ENCODE peak calls at places on chromosomes 6 and 20, in four cellular contexts. E is aorta, M is body of pancreas, U is psoas muscle. Z is an unnamed sample. For H3K4me1, the result is how much of the 10 kb centered on the place peaks cover.

GRCh38 chr20:1809121-1809520 is 86.1 kb upstream of the SIRPA start:
- DNase-seq in E (no peak), M (no peak), U (no peak), Z (no peak)

GRCh38 chr20:21322921-21323321 is 19.8 kb downstream of the XRN2 start:
- DNase-seq in E (no peak), M (no peak), U (no peak), Z (no peak)

GRCh38 chr20:1225263-1225728 is 548 bp upstream of the RAD21L1 start:
- DNase-seq in E (no peak), M (no peak), U (no peak), Z (no peak)

GRCh38 chr6:150667977-150668716 is 68.5 kb downstream of the PLEKHG1 start:
- DNase-seq in E (peak), M (peak), U (peak), Z (peak)

GRCh38 chr20:23396961-23397620 is 24.2 kb downstream of the NAPB start:
- DNase-seq in E (no peak), M (no peak), U (no peak), Z (no peak)

GRCh38 chr20:53737404-53738038 is 143.9 kb upstream of the ZNF217 start:
- DNase-seq in E (no peak), M (no peak), U (no peak), Z (no peak)

GRCh38 chr20:18504479-18505060 is 3.2 kb upstream of the SEC23B start:
- DNase-seq in E (peak), M (peak), U (no peak), Z (no peak)

GRCh38 chr20:24337074-24337473 is 132.4 kb upstream of the SYNDIG1 start:
- DNase-seq in E (no peak), M (no peak), U (no peak), Z (no peak)

GRCh38 chr20:43963233-43963632 is 48.6 kb downstream of the TOX2 start:
- DNase-seq in E (peak), M (no peak), U (no peak), Z (peak)

GRCh38 chr6:72987305-72987704 is 238.0 kb downstream of the KHDC1L start:
- DNase-seq in E (no peak), M (no peak), U (no peak), Z (no peak)

GRCh38 chr20:25399038-25399430 is 8.4 kb upstream of the ABHD12 start:
- DNase-seq in E (no peak), M (peak), U (no peak), Z (no peak)

GRCh38 chr6:89675949-89676753 is 37.6 kb upstream of the LYRM2 start:
- DNase-seq in E (no peak), M (no peak), U (no peak), Z (no peak)

GRCh38 chr6:40877362-40877761 is 161.7 kb downstream of the UNC5CL start:
- DNase-seq in E (no peak), M (no peak), U (no peak), Z (no peak)

GRCh38 chr6:164990901-164991300 is 318.5 kb downstream of the C6orf118 start:
- DNase-seq in E (no peak), M (no peak), U (no peak), Z (no peak)

GRCh38 chr20:14991023-14991422 is 653.6 kb upstream of the FLRT3 start:
- DNase-seq in E (no peak), M (no peak), U (no peak), Z (no peak)

GRCh38 chr6:21594427-21595264 is 1.1 kb downstream of the SOX4 start:
- DNase-seq in E (peak), M (peak), U (peak), Z (peak)

GRCh38 chr6:132919476-132919875 is 105.1 kb downstream of the RPS12 start:
- DNase-seq in E (no peak), M (peak), U (peak), Z (peak)

GRCh38 chr6:116557863-116558262 is 4.3 kb downstream of the CALHM4 start:
- DNase-seq in E (no peak), M (no peak), U (no peak), Z (no peak)

GRCh38 chr20:51326241-51326819 is 216.2 kb downstream of the NFATC2 start:
- DNase-seq in E (no peak), M (peak), U (no peak), Z (no peak)

GRCh38 chr6:121590941-121591340 is 155.5 kb downstream of the GJA1 start:
- DNase-seq in E (no peak), M (no peak), U (no peak), Z (no peak)

GRCh38 chr20:3543901-3544507 is 73.2 kb downstream of the ATRN start:
- DNase-seq in E (no peak), M (no peak), U (no peak), Z (no peak)

GRCh38 chr20:43914286-43914685 is 366 bp upstream of the TOX2 start:
- DNase-seq in E (no peak), M (no peak), U (no peak), Z (no peak)

GRCh38 chr6:156889469-156889868 is 112.3 kb downstream of the ARID1B start:
- DNase-seq in E (no peak), M (no peak), U (no peak), Z (no peak)

GRCh38 chr20:23242556-23243180 is 107.9 kb upstream of the NXT1 start:
- DNase-seq in E (no peak), M (no peak), U (no peak), Z (no peak)

GRCh38 chr6:93817937-93818336 is 398.6 kb upstream of the EPHA7 start:
- DNase-seq in E (no peak), M (no peak), U (no peak), Z (no peak)

DNA sequence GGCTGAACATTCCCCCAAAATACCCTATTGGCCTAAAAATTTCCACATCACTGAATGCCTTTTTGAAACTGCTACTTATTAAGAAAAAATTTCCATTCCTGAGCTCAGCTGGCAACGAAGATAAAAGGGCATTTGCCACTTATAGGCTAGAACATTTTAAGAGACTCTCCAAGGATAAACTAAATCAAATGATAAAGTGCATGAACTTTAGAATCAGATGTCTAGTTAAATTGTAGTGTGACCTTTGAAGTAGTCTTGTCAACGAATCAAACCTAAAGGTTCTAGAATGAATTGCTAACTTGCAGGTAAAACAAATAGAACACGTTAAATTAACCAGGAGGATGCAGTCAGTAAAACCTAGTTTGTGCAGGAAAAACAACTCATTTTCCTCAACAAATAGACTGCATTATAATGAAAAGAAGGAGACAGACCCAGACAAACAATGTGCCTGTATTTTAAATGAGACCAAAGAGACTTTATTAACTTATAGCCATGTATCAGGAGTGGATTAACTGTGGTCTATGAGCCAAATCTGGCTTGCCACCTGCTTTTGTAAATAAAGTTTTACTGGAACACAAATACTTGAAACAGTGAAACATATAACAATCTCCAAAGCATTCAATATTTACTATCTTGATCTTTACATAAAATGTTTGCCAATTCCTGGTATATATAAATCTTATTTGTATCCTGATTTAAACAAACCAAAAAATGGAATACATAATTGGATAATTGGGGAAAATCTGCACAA is 184.4 kb downstream of the MEI4 start:
- DNase-seq in E (no peak), M (no peak), U (no peak), Z (no peak)
- H3K27ac ChIP-seq in E (no peak), M (no peak), U (no peak), Z (no peak)

GRCh38 chr6:15338462-15338861 is 92.6 kb downstream of the JARID2 start:
- DNase-seq in E (no peak), M (no peak), U (no peak), Z (no peak)
- H3K4me1 ChIP-seq in E (under half), M (under half), U (under half), Z (under half)

DNA sequence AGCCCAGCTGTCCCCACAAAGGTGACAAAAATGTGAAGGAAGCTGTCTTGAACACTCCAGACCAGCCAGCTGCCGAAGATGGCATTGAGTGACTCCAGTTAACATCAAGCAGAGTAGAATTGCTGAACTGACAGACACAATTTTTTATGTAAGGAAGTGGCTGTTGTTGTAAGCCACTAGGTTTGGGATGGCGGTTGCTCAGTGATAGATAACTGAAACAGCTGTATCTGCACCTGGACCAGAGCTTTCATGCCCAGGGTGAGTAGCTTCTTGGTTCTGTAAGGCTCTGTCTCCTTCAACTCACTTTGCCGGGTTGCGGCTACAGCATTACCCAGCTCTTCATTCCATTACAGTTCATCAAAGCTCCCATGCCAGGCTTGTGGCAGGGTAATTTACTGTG is 49.7 kb upstream of the DDR1 start:
- DNase-seq in E (no peak), M (no peak), U (no peak), Z (no peak)
- H3K27ac ChIP-seq in E (no peak), M (no peak), U (no peak), Z (no peak)

GRCh38 chr6:166516256-166516655 is 70.2 kb downstream of the RAMACL start:
- DNase-seq in E (no peak), M (no peak), U (no peak), Z (no peak)

GRCh38 chr6:166526937-166527336 is 59.5 kb downstream of the RAMACL start:
- DNase-seq in E (no peak), M (no peak), U (no peak), Z (no peak)

GRCh38 chr6:166523782-166524569 is 62.5 kb downstream of the RAMACL start:
- DNase-seq in E (no peak), M (no peak), U (no peak), Z (no peak)

GRCh38 chr6:166525567-166525966 is 60.9 kb downstream of the RAMACL start:
- DNase-seq in E (no peak), M (no peak), U (no peak), Z (no peak)

DNA sequence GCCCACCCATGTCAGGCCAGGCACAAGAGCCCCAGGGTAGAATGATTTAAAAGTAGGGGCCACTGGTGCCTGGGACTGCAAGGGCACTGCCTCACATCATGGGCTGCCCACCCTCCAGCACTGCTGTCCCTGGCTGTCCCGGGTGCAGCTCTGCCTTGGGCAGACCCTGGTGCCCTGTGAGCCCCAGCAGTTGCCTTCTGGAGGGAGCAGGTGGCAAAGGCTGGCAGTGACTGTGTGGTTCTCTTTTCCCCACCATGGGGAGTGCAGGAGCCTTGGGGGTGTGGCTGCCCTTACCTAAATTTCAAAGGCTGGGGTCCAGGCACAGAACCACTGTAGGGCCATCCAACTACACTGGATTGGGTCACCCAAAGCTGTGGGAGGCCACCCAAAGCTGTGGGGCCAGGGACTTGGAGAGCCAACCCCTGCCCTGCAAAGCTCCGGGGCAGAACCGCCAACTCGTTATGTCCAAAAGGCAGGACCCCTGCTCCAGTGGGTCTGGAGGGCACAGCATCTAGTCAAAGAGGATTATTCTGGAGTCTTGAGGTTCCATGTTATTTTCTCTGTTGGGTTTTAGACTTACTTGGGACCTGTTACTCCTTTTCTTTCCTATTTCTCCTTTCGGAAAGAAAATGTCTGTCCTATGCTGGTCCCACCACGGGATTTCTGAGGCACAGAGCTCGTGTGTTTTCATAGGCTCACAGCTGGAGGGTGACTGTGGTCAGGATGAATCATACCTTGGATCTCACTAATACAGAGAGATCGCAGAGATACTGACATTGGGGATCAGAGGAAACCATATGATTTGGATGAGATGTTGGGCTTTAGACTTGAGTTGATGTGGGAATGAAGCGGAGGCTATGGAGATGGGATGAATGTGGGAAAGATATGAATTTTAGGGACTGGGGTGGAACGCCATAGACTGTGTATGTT is 65.3 kb downstream of the RAMACL start:
- DNase-seq in E (no peak), M (no peak), U (no peak), Z (no peak)
- H3K4me1 ChIP-seq in E (under half), M (under half), U (under half), Z (under half)

Z was measured in tibial artery.